ENCODE peak calls at places on chromosomes 1 and 21, in six cellular contexts. E is IMR-90, T is H1, L is neuronal stem cell, A is mesendoderm, K is trophoblast cell. H is an unnamed sample.

GRCh38 chr1:116986531-116987255 is 14.9 kb upstream of the CD101 start:
- DNase-seq in E (no peak), T (no peak), L (no peak), A (no peak), K (no peak), H (peak; percentile 36)

GRCh38 chr1:25748531-25749205 is 51.3 kb upstream of the SELENON start:
- DNase-seq in E (no peak), T (no peak), L (no peak), A (no peak), K (peak; percentile 33), H (no peak)

GRCh38 chr1:234778215-234779159 is 168.5 kb upstream of the IRF2BP2 start:
- DNase-seq in E (no peak), T (peak; percentile 63), L (no peak), A (peak; percentile 84), K (no peak), H (peak; percentile 64)

GRCh38 chr1:193183019-193183643 is 3.3 kb downstream of the B3GALT2 start:
- DNase-seq in E (peak; percentile 71), T (no peak), L (peak; percentile 37), A (peak; percentile 51), K (peak; percentile 3), H (no peak)

GRCh38 chr1:231162970-231163830 is 1.3 kb downstream of the TRIM67 start:
- DNase-seq in E (no peak), T (peak; percentile 64), L (no peak), A (no peak), K (no peak), H (no peak)

GRCh38 chr1:48817505-48818114 is 40.9 kb upstream of the BEND5 start:
- DNase-seq in E (peak; percentile 31), T (peak; percentile 76), L (peak; percentile 39), A (peak; percentile 77), K (peak; percentile 31), H (peak; percentile 80)

GRCh38 chr1:9382923-9383491 is 90.3 kb downstream of the SPSB1 start:
- DNase-seq in E (no peak), T (no peak), L (no peak), A (no peak), K (no peak), H (no peak)

GRCh38 chr1:222644649-222645005 is 26.7 kb downstream of the MIA3 start:
- DNase-seq in E (no peak), T (no peak), L (no peak), A (no peak), K (no peak), H (no peak)

GRCh38 chr1:44359234-44359937 is 4.3 kb upstream of the ERI3 start:
- DNase-seq in E (no peak), T (no peak), L (no peak), A (no peak), K (peak; percentile 81), H (no peak)

GRCh38 chr21:25733859-25734653 is 648 bp downstream of the ATP5PF start:
- DNase-seq in E (peak; percentile 35), T (no peak), L (no peak), A (peak; percentile 10), K (no peak), H (no peak)

GRCh38 chr1:36609241-36610027 is 126.7 kb upstream of the CSF3R start:
- DNase-seq in E (peak; percentile 29), T (peak; percentile 85), L (peak; percentile 77), A (peak; percentile 87), K (peak; percentile 62), H (peak; percentile 84)

GRCh38 chr1:174153085-174153824 is 6.1 kb upstream of the RABGAP1L start:
- DNase-seq in E (peak; percentile 12), T (no peak), L (no peak), A (no peak), K (peak; percentile 25), H (no peak)

GRCh38 chr1:22801753-22802152 is 91.1 kb downstream of the EPHB2 start:
- DNase-seq in E (no peak), T (peak; percentile 65), L (peak; percentile 91), A (peak; percentile 67), K (no peak), H (peak; percentile 57)

GRCh38 chr1:10042746-10043145 is 10.0 kb downstream of the UBE4B start:
- DNase-seq in E (no peak), T (no peak), L (no peak), A (no peak), K (peak; percentile 72), H (no peak)

GRCh38 chr21:27555996-27556395 is 589.1 kb upstream of the ADAMTS5 start:
- DNase-seq in E (no peak), T (no peak), L (no peak), A (no peak), K (no peak), H (no peak)

GRCh38 chr1:3899776-3900149 is 309 bp downstream of the C1orf174 start:
- DNase-seq in E (no peak), T (no peak), L (no peak), A (no peak), K (no peak), H (no peak)

GRCh38 chr21:44334637-44335030 is 4.6 kb downstream of the CFAP410 start:
- DNase-seq in E (no peak), T (no peak), L (no peak), A (no peak), K (no peak), H (no peak)

GRCh38 chr21:44335266-44336059 is 3.7 kb downstream of the CFAP410 start:
- DNase-seq in E (no peak), T (no peak), L (no peak), A (no peak), K (no peak), H (no peak)

GRCh38 chr21:44337941-44338895 is 972 bp downstream of the CFAP410 start:
- DNase-seq in E (peak; percentile 47), T (peak; percentile 75), L (peak; percentile 53), A (peak; percentile 80), K (peak; percentile 35), H (peak; percentile 90)

GRCh38 chr21:44337428-44337827 is 1.8 kb downstream of the CFAP410 start:
- DNase-seq in E (no peak), T (no peak), L (no peak), A (no peak), K (no peak), H (no peak)

DNA sequence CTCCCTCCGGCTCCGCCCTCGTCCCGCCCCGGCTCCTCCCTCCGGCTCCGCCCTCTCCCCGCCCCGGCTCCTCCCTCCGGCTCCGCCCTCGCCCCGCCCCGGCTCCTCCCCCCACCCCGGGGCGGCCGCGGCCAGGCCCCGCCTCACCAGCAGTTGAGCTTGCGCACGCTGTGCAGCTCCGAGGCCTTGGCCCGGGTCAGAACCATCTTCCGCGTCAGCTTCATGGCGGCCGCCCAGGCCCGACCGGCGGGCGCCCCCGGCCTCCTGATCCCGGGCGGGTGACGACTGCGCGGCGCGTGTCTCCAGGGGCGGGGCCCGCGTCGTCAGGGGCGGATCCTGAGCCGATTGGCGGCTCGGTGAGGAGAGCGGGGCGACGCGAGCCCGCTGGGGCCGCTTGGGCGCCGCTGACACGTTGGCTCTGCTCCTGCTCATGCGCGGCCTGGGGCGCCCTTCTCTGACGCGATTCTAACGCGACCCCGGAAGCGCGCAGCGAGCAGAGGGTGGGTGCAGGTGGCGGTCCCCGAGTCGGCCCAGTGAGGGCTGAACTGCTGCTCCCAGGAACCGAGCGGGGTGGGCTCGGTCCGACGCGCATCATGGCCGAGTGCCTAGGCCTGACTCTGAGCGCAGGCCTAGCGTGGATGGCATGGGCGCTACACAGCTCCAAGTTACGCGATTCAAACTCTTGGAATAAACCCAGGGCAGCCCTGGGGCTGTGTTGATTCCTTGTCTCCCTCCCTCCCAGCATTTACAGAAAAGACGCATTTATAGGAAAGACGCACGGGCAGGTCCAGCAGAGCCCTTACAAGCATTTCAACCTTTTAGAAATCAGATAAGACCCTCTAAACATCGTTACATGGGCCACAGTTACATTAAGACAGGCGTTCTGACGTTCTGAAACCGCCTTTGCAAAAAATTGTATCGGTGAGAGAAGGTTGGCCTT is at the start of gene CFAP410:
- DNase-seq in E (peak; percentile 94), T (peak; percentile 97), L (peak; percentile 95), A (peak; percentile 97), K (peak; percentile 96), H (peak; percentile 96)
- H4K8ac ChIP-seq in E (peak within 1 kb of the TSS; percentile 97), T (peak within 1 kb of the TSS; percentile 97), L (peak within 1 kb of the TSS; percentile 52), A (peak within 1 kb of the TSS; percentile 17), K (peak within 1 kb of the TSS; percentile 94), H (no peak within 1 kb of the TSS)

GRCh38 chr1:225996946-225997545 is 2.1 kb downstream of the SDE2 start:
- DNase-seq in E (peak; percentile 47), T (no peak), L (no peak), A (no peak), K (no peak), H (no peak)

GRCh38 chr1:225998560-225999226 is 450 bp downstream of the SDE2 start:
- DNase-seq in E (peak; percentile 57), T (no peak), L (no peak), A (no peak), K (no peak), H (no peak)

GRCh38 chr1:226001088-226001487 is 1.9 kb upstream of the SDE2 start:
- DNase-seq in E (no peak), T (no peak), L (no peak), A (no peak), K (no peak), H (no peak)

GRCh38 chr1:225999912-226000337 is 782 bp upstream of the SDE2 start:
- DNase-seq in E (peak; percentile 10), T (no peak), L (no peak), A (peak; percentile 8), K (no peak), H (no peak)

DNA sequence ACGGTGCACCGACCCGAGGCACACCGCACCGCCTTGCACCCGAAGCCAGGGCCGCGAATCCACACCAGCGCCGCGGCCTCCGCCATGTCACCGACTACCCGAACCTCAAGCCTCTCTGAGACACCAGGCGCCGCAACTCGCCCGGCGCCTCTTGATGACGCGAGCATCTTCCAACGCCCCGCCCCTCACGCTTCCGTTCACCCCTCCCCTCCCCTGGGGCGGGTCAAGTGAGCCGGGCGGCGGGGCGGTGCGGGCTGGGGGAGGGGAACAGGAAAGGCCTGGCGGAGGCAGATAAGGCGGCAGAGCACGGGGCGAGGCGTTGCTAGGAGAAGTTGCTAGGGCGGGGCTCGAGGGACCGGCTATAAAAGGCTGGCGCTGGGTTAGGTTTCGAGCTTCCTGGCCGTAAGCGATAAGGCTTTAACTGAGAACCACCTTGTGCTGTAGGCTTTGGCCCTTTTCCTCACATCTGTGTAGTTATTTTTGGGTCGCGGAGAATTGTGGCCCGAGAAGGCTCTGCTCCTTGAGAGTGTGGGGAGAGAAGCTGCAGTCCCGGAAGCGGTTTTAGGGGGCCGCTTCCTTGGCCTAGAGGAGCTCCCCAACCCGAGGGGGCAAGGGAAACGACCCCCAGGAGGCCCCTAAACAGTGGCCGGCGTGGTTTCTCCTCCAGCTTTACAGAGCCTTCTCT is at the start of gene SDE2:
- DNase-seq in E (peak; percentile 98), T (peak; percentile 98), L (peak; percentile 98), A (peak; percentile 100), K (peak; percentile 99), H (peak; percentile 99)
- H4K8ac ChIP-seq in E (peak within 1 kb of the TSS; percentile 95), T (peak within 1 kb of the TSS; percentile 98), L (no peak within 1 kb of the TSS), A (peak within 1 kb of the TSS; percentile 57), K (peak within 1 kb of the TSS; percentile 99), H (no peak within 1 kb of the TSS)

DNA sequence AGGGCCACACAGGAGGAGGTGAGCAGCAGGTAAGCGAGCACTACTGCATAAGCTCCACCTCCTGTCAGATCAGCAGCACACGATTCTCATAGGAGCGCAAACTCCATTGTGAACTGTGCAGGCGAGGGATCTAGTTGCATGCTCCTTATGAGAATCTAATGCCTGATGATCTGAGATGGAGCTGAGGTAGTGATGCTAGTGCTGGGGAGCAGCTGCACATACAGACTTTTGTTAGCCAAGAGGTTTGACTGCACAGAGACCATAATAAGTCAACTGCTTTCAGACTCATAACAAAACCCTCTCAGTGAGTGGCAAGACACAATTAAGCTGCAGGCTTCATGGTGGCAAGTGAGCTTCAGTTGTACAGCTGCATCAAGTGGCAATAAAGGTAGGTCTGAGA is 83.4 kb downstream of the PSMG1 start:
- DNase-seq in E (no peak), T (no peak), L (no peak), A (no peak), K (no peak), H (no peak)
- H4K8ac ChIP-seq in E (no peak overlapping the region), T (no peak overlapping the region), L (no peak overlapping the region), A (no peak overlapping the region), K (no peak overlapping the region), H (no peak overlapping the region)

GRCh38 chr1:11735531-11735853 is 444 bp upstream of the AGTRAP start:
- DNase-seq in E (no peak), T (no peak), L (no peak), A (no peak), K (no peak), H (no peak)
- H4K8ac ChIP-seq in E (peak overlapping the region; percentile 56), T (peak overlapping the region; percentile 22), L (no peak overlapping the region), A (no peak overlapping the region), K (no peak overlapping the region), H (no peak overlapping the region)

H was measured in H9.